ENCODE peak calls at places on chromosomes 6 and 20, in five cellular contexts. One of them, this sample, is unnamed.

GRCh38 chr20:53737404-53738038 is 143.9 kb upstream of the ZNF217 start:
- DNase-seq in HT1080: no peak
- DNase-seq in skeletal muscle cell: no peak
- DNase-seq in activated gamma-delta T cell treated with Interleukin-2 at 50 U/mL for 16 hours: no peak
- DNase-seq in activated T-cell treated with anti-CD3 and anti-CD28 coated beads, Interleukin-2, amount 50 U/mL, for 72 hours: no peak
- DNase-seq in this sample: no peak

GRCh38 chr6:159594106-159594749 is 98.8 kb downstream of the SOD2 start:
- DNase-seq in activated T-cell treated with anti-CD3 and anti-CD28 coated beads, Interleukin-2, amount 50 U/mL, for 72 hours: no peak
- DNase-seq in HT1080: peak
- DNase-seq in skeletal muscle cell: peak
- DNase-seq in activated gamma-delta T cell treated with Interleukin-2 at 50 U/mL for 16 hours: no peak
- DNase-seq in this sample: no peak

GRCh38 chr6:126063512-126064146 is 77.3 kb downstream of the TRMT11 start:
- DNase-seq in activated gamma-delta T cell treated with Interleukin-2 at 50 U/mL for 16 hours: no peak
- DNase-seq in HT1080: no peak
- DNase-seq in activated T-cell treated with anti-CD3 and anti-CD28 coated beads, Interleukin-2, amount 50 U/mL, for 72 hours: no peak
- DNase-seq in skeletal muscle cell: peak
- DNase-seq in this sample: no peak

GRCh38 chr6:10999994-11000393 is 44.1 kb downstream of the ELOVL2 start:
- DNase-seq in HT1080: no peak
- DNase-seq in activated gamma-delta T cell treated with Interleukin-2 at 50 U/mL for 16 hours: no peak
- DNase-seq in activated T-cell treated with anti-CD3 and anti-CD28 coated beads, Interleukin-2, amount 50 U/mL, for 72 hours: no peak
- DNase-seq in skeletal muscle cell: peak
- DNase-seq in this sample: no peak

GRCh38 chr6:22222469-22222868 is 74.4 kb downstream of the PRL start:
- DNase-seq in activated T-cell treated with anti-CD3 and anti-CD28 coated beads, Interleukin-2, amount 50 U/mL, for 72 hours: no peak
- DNase-seq in activated gamma-delta T cell treated with Interleukin-2 at 50 U/mL for 16 hours: no peak
- DNase-seq in skeletal muscle cell: no peak
- DNase-seq in HT1080: no peak
- DNase-seq in this sample: no peak

GRCh38 chr6:69933239-69933638 is 66.9 kb downstream of the COL19A1 start:
- DNase-seq in skeletal muscle cell: peak
- DNase-seq in HT1080: no peak
- DNase-seq in activated gamma-delta T cell treated with Interleukin-2 at 50 U/mL for 16 hours: no peak
- DNase-seq in activated T-cell treated with anti-CD3 and anti-CD28 coated beads, Interleukin-2, amount 50 U/mL, for 72 hours: no peak
- DNase-seq in this sample: no peak

GRCh38 chr6:144870796-144871195 is 585.7 kb downstream of the UTRN start:
- DNase-seq in activated T-cell treated with anti-CD3 and anti-CD28 coated beads, Interleukin-2, amount 50 U/mL, for 72 hours: no peak
- DNase-seq in activated gamma-delta T cell treated with Interleukin-2 at 50 U/mL for 16 hours: no peak
- DNase-seq in skeletal muscle cell: no peak
- DNase-seq in HT1080: no peak
- DNase-seq in this sample: no peak

GRCh38 chr6:113412589-113413367 is 444.4 kb upstream of the MARCKS start:
- DNase-seq in activated T-cell treated with anti-CD3 and anti-CD28 coated beads, Interleukin-2, amount 50 U/mL, for 72 hours: no peak
- DNase-seq in HT1080: no peak
- DNase-seq in activated gamma-delta T cell treated with Interleukin-2 at 50 U/mL for 16 hours: no peak
- DNase-seq in skeletal muscle cell: no peak
- DNase-seq in this sample: no peak

GRCh38 chr20:454951-455350 is 7.4 kb downstream of the TBC1D20 start:
- DNase-seq in HT1080: no peak
- DNase-seq in activated gamma-delta T cell treated with Interleukin-2 at 50 U/mL for 16 hours: no peak
- DNase-seq in activated T-cell treated with anti-CD3 and anti-CD28 coated beads, Interleukin-2, amount 50 U/mL, for 72 hours: no peak
- DNase-seq in skeletal muscle cell: no peak
- DNase-seq in this sample: no peak

GRCh38 chr6:125597411-125598253 is 151.8 kb upstream of the HEY2 start:
- DNase-seq in activated T-cell treated with anti-CD3 and anti-CD28 coated beads, Interleukin-2, amount 50 U/mL, for 72 hours: no peak
- DNase-seq in HT1080: no peak
- DNase-seq in activated gamma-delta T cell treated with Interleukin-2 at 50 U/mL for 16 hours: no peak
- DNase-seq in skeletal muscle cell: no peak
- DNase-seq in this sample: peak

GRCh38 chr6:55175078-55175777 is 913 bp downstream of the HCRTR2 start:
- DNase-seq in HT1080: no peak
- DNase-seq in activated T-cell treated with anti-CD3 and anti-CD28 coated beads, Interleukin-2, amount 50 U/mL, for 72 hours: no peak
- DNase-seq in activated gamma-delta T cell treated with Interleukin-2 at 50 U/mL for 16 hours: no peak
- DNase-seq in skeletal muscle cell: no peak
- DNase-seq in this sample: no peak

GRCh38 chr6:107061125-107062020 is 33.4 kb downstream of the MTRES1 start:
- DNase-seq in skeletal muscle cell: no peak
- DNase-seq in HT1080: no peak
- DNase-seq in activated gamma-delta T cell treated with Interleukin-2 at 50 U/mL for 16 hours: no peak
- DNase-seq in activated T-cell treated with anti-CD3 and anti-CD28 coated beads, Interleukin-2, amount 50 U/mL, for 72 hours: peak
- DNase-seq in this sample: no peak

GRCh38 chr20:7155794-7156193 is 388.3 kb downstream of the BMP2 start:
- DNase-seq in activated gamma-delta T cell treated with Interleukin-2 at 50 U/mL for 16 hours: no peak
- DNase-seq in HT1080: no peak
- DNase-seq in activated T-cell treated with anti-CD3 and anti-CD28 coated beads, Interleukin-2, amount 50 U/mL, for 72 hours: no peak
- DNase-seq in skeletal muscle cell: no peak
- DNase-seq in this sample: no peak

GRCh38 chr6:19369770-19370169 is 467.4 kb upstream of the ID4 start:
- DNase-seq in activated T-cell treated with anti-CD3 and anti-CD28 coated beads, Interleukin-2, amount 50 U/mL, for 72 hours: no peak
- DNase-seq in skeletal muscle cell: no peak
- DNase-seq in activated gamma-delta T cell treated with Interleukin-2 at 50 U/mL for 16 hours: no peak
- DNase-seq in HT1080: no peak
- DNase-seq in this sample: no peak

GRCh38 chr6:11011787-11012234 is 32.3 kb downstream of the ELOVL2 start:
- DNase-seq in activated T-cell treated with anti-CD3 and anti-CD28 coated beads, Interleukin-2, amount 50 U/mL, for 72 hours: no peak
- DNase-seq in skeletal muscle cell: no peak
- DNase-seq in activated gamma-delta T cell treated with Interleukin-2 at 50 U/mL for 16 hours: no peak
- DNase-seq in HT1080: peak
- DNase-seq in this sample: no peak

GRCh38 chr6:68039641-68040311 is 595.3 kb upstream of the ADGRB3 start:
- DNase-seq in skeletal muscle cell: no peak
- DNase-seq in activated T-cell treated with anti-CD3 and anti-CD28 coated beads, Interleukin-2, amount 50 U/mL, for 72 hours: no peak
- DNase-seq in HT1080: no peak
- DNase-seq in activated gamma-delta T cell treated with Interleukin-2 at 50 U/mL for 16 hours: no peak
- DNase-seq in this sample: no peak

GRCh38 chr20:25237610-25238318 is 10.1 kb upstream of the PYGB start:
- DNase-seq in activated gamma-delta T cell treated with Interleukin-2 at 50 U/mL for 16 hours: no peak
- DNase-seq in HT1080: peak
- DNase-seq in skeletal muscle cell: peak
- DNase-seq in activated T-cell treated with anti-CD3 and anti-CD28 coated beads, Interleukin-2, amount 50 U/mL, for 72 hours: peak
- DNase-seq in this sample: peak

GRCh38 chr6:148945311-148946021 is 198.6 kb downstream of the UST start:
- DNase-seq in activated gamma-delta T cell treated with Interleukin-2 at 50 U/mL for 16 hours: no peak
- DNase-seq in HT1080: no peak
- DNase-seq in skeletal muscle cell: no peak
- DNase-seq in activated T-cell treated with anti-CD3 and anti-CD28 coated beads, Interleukin-2, amount 50 U/mL, for 72 hours: no peak
- DNase-seq in this sample: no peak

GRCh38 chr6:137920331-137920730 is 53.3 kb downstream of the TNFAIP3 start:
- DNase-seq in activated T-cell treated with anti-CD3 and anti-CD28 coated beads, Interleukin-2, amount 50 U/mL, for 72 hours: no peak
- DNase-seq in HT1080: no peak
- DNase-seq in skeletal muscle cell: no peak
- DNase-seq in activated gamma-delta T cell treated with Interleukin-2 at 50 U/mL for 16 hours: no peak
- DNase-seq in this sample: no peak

GRCh38 chr6:31540640-31541039 is 1.2 kb downstream of the DDX39B start:
- DNase-seq in skeletal muscle cell: no peak
- DNase-seq in HT1080: no peak
- DNase-seq in activated T-cell treated with anti-CD3 and anti-CD28 coated beads, Interleukin-2, amount 50 U/mL, for 72 hours: no peak
- DNase-seq in activated gamma-delta T cell treated with Interleukin-2 at 50 U/mL for 16 hours: no peak
- DNase-seq in this sample: no peak

GRCh38 chr6:16413399-16413798 is 175.0 kb downstream of the GMPR start:
- DNase-seq in activated T-cell treated with anti-CD3 and anti-CD28 coated beads, Interleukin-2, amount 50 U/mL, for 72 hours: peak
- DNase-seq in skeletal muscle cell: no peak
- DNase-seq in HT1080: no peak
- DNase-seq in activated gamma-delta T cell treated with Interleukin-2 at 50 U/mL for 16 hours: no peak
- DNase-seq in this sample: no peak

GRCh38 chr20:57392512-57393271 is 1.5 kb downstream of the RBM38 start:
- DNase-seq in activated gamma-delta T cell treated with Interleukin-2 at 50 U/mL for 16 hours: peak
- DNase-seq in HT1080: no peak
- DNase-seq in activated T-cell treated with anti-CD3 and anti-CD28 coated beads, Interleukin-2, amount 50 U/mL, for 72 hours: peak
- DNase-seq in skeletal muscle cell: no peak
- DNase-seq in this sample: no peak

GRCh38 chr20:51494241-51495110 is 48.0 kb downstream of the NFATC2 start:
- DNase-seq in skeletal muscle cell: no peak
- DNase-seq in activated T-cell treated with anti-CD3 and anti-CD28 coated beads, Interleukin-2, amount 50 U/mL, for 72 hours: peak
- DNase-seq in HT1080: no peak
- DNase-seq in activated gamma-delta T cell treated with Interleukin-2 at 50 U/mL for 16 hours: peak
- DNase-seq in this sample: no peak

GRCh38 chr6:122702846-122703245 is 76.7 kb upstream of the FABP7 start:
- DNase-seq in activated T-cell treated with anti-CD3 and anti-CD28 coated beads, Interleukin-2, amount 50 U/mL, for 72 hours: no peak
- DNase-seq in skeletal muscle cell: no peak
- DNase-seq in activated gamma-delta T cell treated with Interleukin-2 at 50 U/mL for 16 hours: no peak
- DNase-seq in HT1080: no peak
- DNase-seq in this sample: no peak

GRCh38 chr6:168333039-168333438 is 13.5 kb upstream of the DACT2 start:
- DNase-seq in activated T-cell treated with anti-CD3 and anti-CD28 coated beads, Interleukin-2, amount 50 U/mL, for 72 hours: no peak
- DNase-seq in HT1080: peak
- DNase-seq in activated gamma-delta T cell treated with Interleukin-2 at 50 U/mL for 16 hours: no peak
- DNase-seq in skeletal muscle cell: no peak
- DNase-seq in this sample: no peak

GRCh38 chr6:73521351-73522254 is 771 bp upstream of the EEF1A1 start:
- DNase-seq in activated T-cell treated with anti-CD3 and anti-CD28 coated beads, Interleukin-2, amount 50 U/mL, for 72 hours: no peak
- DNase-seq in skeletal muscle cell: peak
- DNase-seq in HT1080: no peak
- DNase-seq in activated gamma-delta T cell treated with Interleukin-2 at 50 U/mL for 16 hours: peak
- DNase-seq in this sample: peak

GRCh38 chr6:157164972-157165371 is 158.3 kb downstream of the TMEM242 start:
- DNase-seq in HT1080: no peak
- DNase-seq in activated gamma-delta T cell treated with Interleukin-2 at 50 U/mL for 16 hours: no peak
- DNase-seq in skeletal muscle cell: no peak
- DNase-seq in activated T-cell treated with anti-CD3 and anti-CD28 coated beads, Interleukin-2, amount 50 U/mL, for 72 hours: no peak
- DNase-seq in this sample: no peak

This sample was measured in GM04504.